ENCODE peak calls at places on chromosomes 3 and 15, in four cellular contexts. G is GM23338; R is CD4-positive, alpha-beta memory T cell; X is DND-41. E is an unnamed sample.

GRCh38 chr3:123620338-123620737 is 35.5 kb upstream of the HACD2 start:
- DNase-seq in G (no peak), R (no peak), X (no peak), E (no peak)

GRCh38 chr15:51697150-51697549 is 15.8 kb downstream of the SCG3 start:
- DNase-seq in G (no peak), R (no peak), X (no peak), E (no peak)

GRCh38 chr3:177921153-177921552 is 615.1 kb upstream of the KCNMB2 start:
- DNase-seq in G (no peak), R (no peak), X (no peak), E (no peak)

GRCh38 chr15:88218557-88219214 is 37.9 kb downstream of the NTRK3 start:
- DNase-seq in G (no peak), R (no peak), X (no peak), E (no peak)

GRCh38 chr3:46695177-46695961 is 1.9 kb upstream of the ALS2CL start:
- DNase-seq in G (peak), R (peak), X (peak), E (peak)

GRCh38 chr3:152858170-152858800 is 23.4 kb downstream of the P2RY1 start:
- DNase-seq in G (no peak), R (no peak), X (no peak), E (no peak)

GRCh38 chr15:98025237-98025636 is 64.7 kb downstream of the ARRDC4 start:
- DNase-seq in G (peak), R (no peak), X (no peak), E (no peak)

GRCh38 chr3:45560270-45561020 is 34.1 kb upstream of the LIMD1 start:
- DNase-seq in G (no peak), R (no peak), X (no peak), E (no peak)

GRCh38 chr3:37770336-37770735 is 91.3 kb upstream of the CTDSPL start:
- DNase-seq in G (no peak), R (no peak), X (no peak), E (no peak)

GRCh38 chr3:136734382-136735070 is 17.7 kb downstream of the STAG1 start:
- DNase-seq in G (peak), R (no peak), X (no peak), E (no peak)

GRCh38 chr15:63408514-63408913 is 26.9 kb upstream of the CA12 start:
- DNase-seq in G (no peak), R (no peak), X (no peak), E (no peak)

GRCh38 chr15:40598126-40598525 is 4.1 kb downstream of the KNL1 start:
- DNase-seq in G (no peak), R (no peak), X (no peak), E (no peak)

GRCh38 chr15:29914441-29915053 is 92.3 kb upstream of the TJP1 start:
- DNase-seq in G (no peak), R (no peak), X (no peak), E (no peak)

GRCh38 chr3:123525433-123525832 is 59.4 kb downstream of the HACD2 start:
- DNase-seq in G (no peak), R (no peak), X (no peak), E (no peak)

GRCh38 chr3:149816986-149817385 is 4.0 kb downstream of the RNF13 start:
- DNase-seq in G (no peak), R (no peak), X (no peak), E (no peak)

GRCh38 chr3:46361408-46362283 is 7.7 kb downstream of the CCR2 start:
- DNase-seq in G (no peak), R (no peak), X (no peak), E (no peak)

GRCh38 chr3:132642539-132642847 is 17.1 kb downstream of the ACAD11 start:
- DNase-seq in G (no peak), R (no peak), X (no peak), E (no peak)

GRCh38 chr15:64865998-64866520 is 24.3 kb downstream of the PLEKHO2 start:
- DNase-seq in G (peak), R (no peak), X (no peak), E (no peak)

GRCh38 chr15:80531388-80532184 is 127.4 kb downstream of the ARNT2 start:
- DNase-seq in G (no peak), R (no peak), X (no peak), E (no peak)
- H3K27ac ChIP-seq in G (no peak), R (no peak), X (no peak), E (no peak)

GRCh38 chr3:14837188-14837587 is 18.4 kb downstream of the FGD5 start:
- DNase-seq in G (no peak), R (no peak), X (no peak), E (no peak)
- H3K27ac ChIP-seq in G (no peak), R (no peak), X (no peak), E (no peak)

GRCh38 chr3:161038725-161039124 is 66.4 kb downstream of the B3GALNT1 start:
- DNase-seq in G (no peak), R (no peak), X (no peak), E (no peak)

GRCh38 chr3:161043343-161044035 is 61.7 kb downstream of the B3GALNT1 start:
- DNase-seq in G (no peak), R (no peak), X (no peak), E (no peak)

DNA sequence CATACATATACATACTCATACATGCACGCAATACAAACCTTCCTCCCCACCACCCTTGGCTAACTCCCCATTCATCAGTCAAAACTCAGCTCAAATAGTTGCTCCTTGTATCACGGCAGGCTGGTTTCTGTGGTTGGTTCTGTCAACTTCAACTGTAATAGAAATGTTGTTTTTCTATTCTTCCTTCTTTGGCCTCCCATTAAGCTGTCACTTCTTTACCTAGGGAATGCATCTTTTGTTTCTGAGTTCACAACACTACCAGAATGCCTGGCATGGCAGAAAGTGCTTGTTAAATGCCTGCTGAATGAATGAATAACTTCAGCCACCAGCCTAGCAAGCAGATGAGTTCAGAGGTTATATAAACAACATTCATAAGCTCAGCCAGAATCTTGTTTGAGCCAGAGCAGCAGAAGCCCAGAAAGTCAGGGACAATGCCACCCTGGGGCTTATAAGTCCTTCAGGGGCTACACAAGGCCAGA is 63.1 kb downstream of the B3GALNT1 start:
- DNase-seq in G (no peak), R (no peak), X (no peak), E (no peak)
- H3K27ac ChIP-seq in G (no peak), R (no peak), X (no peak), E (no peak)

GRCh38 chr3:138359137-138359536 is 10.8 kb downstream of the MRAS start:
- DNase-seq in G (no peak), R (no peak), X (no peak), E (no peak)

GRCh38 chr3:138361561-138361971 is 13.2 kb downstream of the MRAS start:
- DNase-seq in G (no peak), R (no peak), X (no peak), E (no peak)

GRCh38 chr3:138360272-138361192 is 12.2 kb downstream of the MRAS start:
- DNase-seq in G (no peak), R (no peak), X (no peak), E (no peak)

GRCh38 chr3:138361193-138361525 is 12.8 kb downstream of the MRAS start:
- DNase-seq in G (no peak), R (no peak), X (no peak), E (no peak)

GRCh38 chr3:138359549-138360271 is 11.3 kb downstream of the MRAS start:
- DNase-seq in G (no peak), R (no peak), X (no peak), E (no peak)
- H3K27ac ChIP-seq in G (peak), R (no peak), X (no peak), E (no peak)

GRCh38 chr3:105997466-105997799 is 128.6 kb upstream of the CBLB start:
- DNase-seq in G (no peak), R (no peak), X (no peak), E (no peak)
- H3K27ac ChIP-seq in G (no peak), R (no peak), X (no peak), E (no peak)

GRCh38 chr3:43076857-43077256 is 29.0 kb downstream of the POMGNT2 start:
- DNase-seq in G (no peak), R (no peak), X (no peak), E (no peak)
- H3K27ac ChIP-seq in G (no peak), R (no peak), X (no peak), E (no peak)

GRCh38 chr3:53775018-53775417 is 71.2 kb downstream of the CHDH start:
- DNase-seq in G (no peak), R (no peak), X (no peak), E (no peak)

GRCh38 chr3:53773586-53774368 is 72.4 kb downstream of the CHDH start:
- DNase-seq in G (no peak), R (no peak), X (no peak), E (no peak)

GRCh38 chr3:53773330-53773583 is 73.0 kb downstream of the CHDH start:
- DNase-seq in G (no peak), R (no peak), X (no peak), E (no peak)

GRCh38 chr3:53775834-53776251 is 70.4 kb downstream of the CHDH start:
- DNase-seq in G (no peak), R (no peak), X (no peak), E (no peak)

GRCh38 chr3:53774414-53774813 is 71.8 kb downstream of the CHDH start:
- DNase-seq in G (no peak), R (no peak), X (no peak), E (no peak)
- H3K27ac ChIP-seq in G (no peak), R (no peak), X (no peak), E (no peak)

DNA sequence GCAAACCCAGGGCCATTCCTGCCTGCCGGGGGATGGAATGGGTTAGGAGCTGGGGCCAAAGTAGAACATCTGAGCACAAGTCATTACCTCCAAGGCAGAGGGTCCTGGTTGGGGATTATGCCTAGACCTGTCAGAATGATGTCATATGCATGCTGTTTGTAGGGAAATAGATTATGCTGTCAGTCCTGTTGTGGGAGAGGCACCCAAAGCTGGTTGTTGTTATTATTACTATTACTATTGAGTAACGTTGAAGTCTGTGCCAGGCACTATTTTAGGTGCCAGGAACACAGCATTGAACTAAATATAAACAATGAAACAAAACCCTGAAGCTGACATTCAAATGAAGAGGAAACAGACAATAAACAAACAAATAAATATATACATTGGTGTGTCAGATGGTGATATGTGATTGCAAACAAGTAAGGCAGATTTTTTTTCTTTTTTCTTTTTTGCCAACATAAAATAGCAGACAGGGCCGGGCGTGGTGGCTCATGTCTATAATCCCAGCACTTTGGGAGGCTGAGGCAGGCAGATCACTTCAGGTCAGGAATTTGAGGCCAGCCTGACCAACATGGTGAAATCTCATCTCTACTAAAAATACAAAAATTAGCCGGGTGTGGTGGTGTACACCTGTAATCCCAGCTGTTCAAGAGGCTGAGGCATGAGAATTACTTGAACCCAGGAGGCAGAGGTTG is 2.0 kb downstream of the P4HTM start:
- DNase-seq in G (no peak), R (no peak), X (no peak), E (no peak)
- H3K27ac ChIP-seq in G (no peak), R (peak), X (no peak), E (peak)

DNA sequence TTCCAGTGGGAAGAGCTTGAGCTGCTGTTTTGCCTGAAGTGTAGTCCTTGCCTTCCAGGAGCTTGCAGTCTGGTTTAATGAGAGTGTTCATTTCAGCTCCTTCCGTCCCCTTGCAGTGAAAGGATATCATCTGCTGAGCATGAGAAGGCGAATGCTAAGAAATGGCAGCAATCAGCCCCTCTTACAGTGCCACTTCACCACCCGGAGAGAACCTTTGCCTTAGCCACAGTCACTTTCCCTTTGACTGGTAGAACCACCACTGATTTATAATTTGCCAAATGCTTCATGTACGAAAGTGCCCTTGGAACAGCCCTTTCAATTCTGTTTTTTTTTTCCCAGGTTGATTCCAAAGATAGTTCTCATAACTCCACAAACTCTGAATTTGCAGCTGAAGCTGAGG is 11.5 kb downstream of the TATDN2 start:
- DNase-seq in G (no peak), R (no peak), X (no peak), E (no peak)
- H3K27ac ChIP-seq in G (no peak), R (no peak), X (no peak), E (no peak)

GRCh38 chr15:66779331-66780009 is 77.4 kb downstream of the SMAD6 start:
- DNase-seq in G (no peak), R (no peak), X (no peak), E (no peak)
- H3K27ac ChIP-seq in G (no peak), R (no peak), X (peak), E (no peak)

E was measured in naive thymus-derived CD4-positive, alpha-beta T cell.